ENCODE peak calls at places on chromosomes 6 and 20, in eight cellular contexts. L, R, O, H, N, D, Z and V are unnamed samples.

GRCh38 chr20:43191946-43192847 is 2.5 kb upstream of the PTPRT start:
- DNase-seq in L (no peak), R (no peak), O (no peak), H (peak), N (no peak), D (peak), Z (no peak), V (peak)

GRCh38 chr6:158313989-158314388 is 1.7 kb downstream of the TULP4 start:
- DNase-seq in L (no peak), R (peak), O (no peak), H (no peak), N (no peak), D (no peak), Z (no peak), V (no peak)

GRCh38 chr6:100093405-100093804 is 99.4 kb upstream of the MCHR2 start:
- DNase-seq in L (no peak), R (no peak), O (no peak), H (no peak), N (no peak), D (no peak), Z (no peak), V (no peak)

GRCh38 chr6:43636312-43636667 is 650 bp downstream of the MAD2L1BP start:
- DNase-seq in L (no peak), R (no peak), O (no peak), H (peak), N (no peak), D (peak), Z (no peak), V (peak)

GRCh38 chr20:11379257-11380011 is 538.3 kb upstream of the BTBD3 start:
- DNase-seq in L (no peak), R (no peak), O (no peak), H (peak), N (no peak), D (peak), Z (no peak), V (no peak)

GRCh38 chr6:156832166-156832743 is 55.1 kb downstream of the ARID1B start:
- DNase-seq in L (no peak), R (no peak), O (no peak), H (peak), N (peak), D (no peak), Z (no peak), V (peak)

GRCh38 chr20:51404297-51405060 is 138.0 kb downstream of the NFATC2 start:
- DNase-seq in L (no peak), R (peak), O (peak), H (no peak), N (peak), D (no peak), Z (peak), V (no peak)

GRCh38 chr6:75368151-75368779 is 83.7 kb upstream of the TMEM30A start:
- DNase-seq in L (no peak), R (no peak), O (no peak), H (no peak), N (peak), D (peak), Z (peak), V (peak)

GRCh38 chr6:84926756-84927155 is 162.4 kb upstream of the TBX18 start:
- DNase-seq in L (no peak), R (no peak), O (no peak), H (no peak), N (peak), D (no peak), Z (no peak), V (peak)

GRCh38 chr20:6489361-6490154 is 277.9 kb upstream of the BMP2 start:
- DNase-seq in L (no peak), R (no peak), O (no peak), H (no peak), N (no peak), D (peak), Z (no peak), V (no peak)

GRCh38 chr20:35992713-35993335 is 24.4 kb downstream of the CNBD2 start:
- DNase-seq in L (no peak), R (peak), O (peak), H (peak), N (peak), D (peak), Z (peak), V (peak)

GRCh38 chr6:111872521-111873177 is 603 bp downstream of the FYN start:
- DNase-seq in L (peak), R (peak), O (peak), H (peak), N (peak), D (peak), Z (no peak), V (peak)

GRCh38 chr6:2984738-2985381 is 13.5 kb upstream of the SERPINB6 start:
- DNase-seq in L (peak), R (no peak), O (no peak), H (no peak), N (no peak), D (no peak), Z (no peak), V (no peak)

GRCh38 chr20:364905-365794 is 15.4 kb upstream of the TRIB3 start:
- DNase-seq in L (no peak), R (no peak), O (no peak), H (peak), N (peak), D (no peak), Z (peak), V (peak)

GRCh38 chr6:50096267-50096666 is 46.5 kb upstream of the DEFB112 start:
- DNase-seq in L (no peak), R (no peak), O (no peak), H (no peak), N (no peak), D (no peak), Z (no peak), V (no peak)

GRCh38 chr6:134936927-134937326 is 13.0 kb downstream of the ALDH8A1 start:
- DNase-seq in L (no peak), R (no peak), O (no peak), H (peak), N (peak), D (no peak), Z (peak), V (no peak)

GRCh38 chr6:22025468-22026159 is 271.2 kb downstream of the PRL start:
- DNase-seq in L (no peak), R (peak), O (no peak), H (peak), N (peak), D (peak), Z (peak), V (peak)

GRCh38 chr6:28522594-28523557 is 2.8 kb upstream of the GPX5 start:
- DNase-seq in L (no peak), R (no peak), O (no peak), H (no peak), N (no peak), D (no peak), Z (no peak), V (no peak)

GRCh38 chr6:96816182-96816888 is 20.9 kb downstream of the GPR63 start:
- DNase-seq in L (no peak), R (no peak), O (no peak), H (peak), N (peak), D (peak), Z (no peak), V (no peak)

GRCh38 chr6:26107935-26108334 is 20.7 kb downstream of the HFE start:
- DNase-seq in L (no peak), R (no peak), O (no peak), H (no peak), N (no peak), D (no peak), Z (no peak), V (no peak)

GRCh38 chr6:133047706-133048105 is 193.5 kb upstream of the EYA4 start:
- DNase-seq in L (no peak), R (no peak), O (no peak), H (no peak), N (no peak), D (no peak), Z (no peak), V (no peak)

GRCh38 chr6:158707120-158707519 is 57.3 kb downstream of the SYTL3 start:
- DNase-seq in L (peak), R (no peak), O (no peak), H (peak), N (peak), D (peak), Z (peak), V (peak)

GRCh38 chr20:865379-865778 is 31.9 kb downstream of the FAM110A start:
- DNase-seq in L (no peak), R (no peak), O (no peak), H (no peak), N (no peak), D (no peak), Z (no peak), V (no peak)

GRCh38 chr20:45359406-45360148 is 3.4 kb upstream of the SYS1 start:
- DNase-seq in L (no peak), R (no peak), O (no peak), H (peak), N (peak), D (peak), Z (peak), V (no peak)

GRCh38 chr6:120077489-120077888 is 727.9 kb upstream of the MAN1A1 start:
- DNase-seq in L (no peak), R (no peak), O (no peak), H (no peak), N (peak), D (peak), Z (no peak), V (no peak)

GRCh38 chr20:57392512-57393271 is 1.5 kb downstream of the RBM38 start:
- DNase-seq in L (peak), R (peak), O (peak), H (no peak), N (no peak), D (no peak), Z (no peak), V (peak)

GRCh38 chr20:63738687-63739128 is 868 bp upstream of the SLC2A4RG start:
- DNase-seq in L (peak), R (no peak), O (no peak), H (no peak), N (peak), D (peak), Z (no peak), V (peak)

GRCh38 chr6:118551063-118551672 is 3.1 kb downstream of the PLN start:
- DNase-seq in L (no peak), R (peak), O (no peak), H (peak), N (peak), D (peak), Z (peak), V (peak)

GRCh38 chr6:45310118-45310788 is 17.9 kb upstream of the RUNX2 start:
- DNase-seq in L (no peak), R (no peak), O (no peak), H (peak), N (no peak), D (no peak), Z (no peak), V (no peak)

GRCh38 chr20:57662313-57663240 is 42.4 kb upstream of the ZBP1 start:
- DNase-seq in L (peak), R (no peak), O (no peak), H (no peak), N (no peak), D (no peak), Z (no peak), V (no peak)

GRCh38 chr20:15188415-15188814 is 851.0 kb upstream of the FLRT3 start:
- DNase-seq in L (no peak), R (no peak), O (no peak), H (no peak), N (no peak), D (no peak), Z (no peak), V (no peak)

GRCh38 chr6:75204222-75204958 is 1.5 kb downstream of the COL12A1 start:
- DNase-seq in L (peak), R (no peak), O (no peak), H (peak), N (peak), D (peak), Z (peak), V (peak)

GRCh38 chr6:14711056-14711703 is 534.7 kb upstream of the JARID2 start:
- DNase-seq in L (no peak), R (no peak), O (peak), H (peak), N (peak), D (peak), Z (peak), V (peak)

GRCh38 chr6:72850469-72850868 is 228.6 kb downstream of the KCNQ5 start:
- DNase-seq in L (no peak), R (no peak), O (no peak), H (no peak), N (no peak), D (no peak), Z (no peak), V (peak)